ENCODE peak calls at places on chromosomes 12 and 14, in nine cellular contexts. Q is lung; C is tibial nerve; Z is CD8-positive, alpha-beta T cell; A is cardiac muscle cell; E is ovary; V is heart left ventricle; T is astrocyte; F is astrocyte of the spinal cord. D is an unnamed sample.

GRCh38 chr14:25622752-25623151 is 572.8 kb upstream of the STXBP6 start:
- DNase-seq in Q (no peak), C (no peak), Z (no peak), A (no peak), E (no peak), V (no peak), T (no peak), F (no peak), D (no peak)

GRCh38 chr14:64293976-64294671 is at the start of gene ESR2:
- DNase-seq in Q (no peak), C (no peak), Z (peak; percentile 0), A (peak; percentile 59), E (peak; percentile 73), V (peak; percentile 30), T (peak; percentile 35), F (peak; percentile 51), D (no peak)

GRCh38 chr14:35632276-35633071 is 98.5 kb downstream of the INSM2 start:
- DNase-seq in Q (no peak), C (no peak), Z (no peak), A (peak; percentile 21), E (no peak), V (no peak), T (peak; percentile 7), F (no peak), D (no peak)

GRCh38 chr12:3278681-3279414 is 201.7 kb downstream of the TSPAN9 start:
- DNase-seq in Q (no peak), C (no peak), Z (no peak), A (no peak), E (no peak), V (no peak), T (no peak), F (no peak), D (no peak)

GRCh38 chr14:75315143-75315542 is 36.5 kb downstream of the FOS start:
- DNase-seq in Q (no peak), C (no peak), Z (no peak), A (peak; percentile 90), E (no peak), V (no peak), T (peak; percentile 67), F (peak; percentile 84), D (no peak)

GRCh38 chr12:51678086-51678724 is 87.2 kb downstream of the SCN8A start:
- DNase-seq in Q (no peak), C (no peak), Z (no peak), A (peak; percentile 72), E (no peak), V (no peak), T (peak; percentile 26), F (peak; percentile 54), D (no peak)

GRCh38 chr12:70828391-70828790 is 92.1 kb downstream of the PTPRR start:
- DNase-seq in Q (no peak), C (no peak), Z (no peak), A (no peak), E (no peak), V (no peak), T (peak; percentile 54), F (peak; percentile 66), D (no peak)

GRCh38 chr14:38944691-38945090 is 158.3 kb downstream of the SEC23A start:
- DNase-seq in Q (no peak), C (no peak), Z (no peak), A (peak; percentile 43), E (no peak), V (no peak), T (no peak), F (no peak), D (no peak)

GRCh38 chr12:19893514-19893913 is 454.2 kb downstream of the AEBP2 start:
- DNase-seq in Q (no peak), C (no peak), Z (no peak), A (peak; percentile 79), E (no peak), V (no peak), T (peak; percentile 48), F (peak; percentile 52), D (no peak)

GRCh38 chr14:95695913-95696312 is 9.7 kb downstream of the TCL1B start:
- DNase-seq in Q (no peak), C (no peak), Z (no peak), A (no peak), E (no peak), V (no peak), T (no peak), F (no peak), D (no peak)

GRCh38 chr14:95697764-95698163 is 11.5 kb downstream of the TCL1B start:
- DNase-seq in Q (no peak), C (no peak), Z (no peak), A (no peak), E (no peak), V (no peak), T (no peak), F (no peak), D (no peak)

GRCh38 chr14:95698287-95698686 is 12.1 kb downstream of the TCL1B start:
- DNase-seq in Q (no peak), C (no peak), Z (no peak), A (no peak), E (no peak), V (no peak), T (no peak), F (no peak), D (no peak)

GRCh38 chr14:95695051-95695450 is 8.8 kb downstream of the TCL1B start:
- DNase-seq in Q (no peak), C (no peak), Z (no peak), A (no peak), E (no peak), V (no peak), T (no peak), F (no peak), D (no peak)

GRCh38 chr14:95696741-95697140 is 10.5 kb downstream of the TCL1B start:
- DNase-seq in Q (no peak), C (no peak), Z (no peak), A (no peak), E (no peak), V (no peak), T (no peak), F (peak; percentile 22), D (no peak)
- H3K4me3 ChIP-seq in Q (no peak overlapping the region), C (no peak overlapping the region), Z (no peak overlapping the region), A (no peak overlapping the region), E (no peak overlapping the region), V (no peak overlapping the region), T (no peak overlapping the region), F (no peak overlapping the region), D (no peak overlapping the region)

DNA sequence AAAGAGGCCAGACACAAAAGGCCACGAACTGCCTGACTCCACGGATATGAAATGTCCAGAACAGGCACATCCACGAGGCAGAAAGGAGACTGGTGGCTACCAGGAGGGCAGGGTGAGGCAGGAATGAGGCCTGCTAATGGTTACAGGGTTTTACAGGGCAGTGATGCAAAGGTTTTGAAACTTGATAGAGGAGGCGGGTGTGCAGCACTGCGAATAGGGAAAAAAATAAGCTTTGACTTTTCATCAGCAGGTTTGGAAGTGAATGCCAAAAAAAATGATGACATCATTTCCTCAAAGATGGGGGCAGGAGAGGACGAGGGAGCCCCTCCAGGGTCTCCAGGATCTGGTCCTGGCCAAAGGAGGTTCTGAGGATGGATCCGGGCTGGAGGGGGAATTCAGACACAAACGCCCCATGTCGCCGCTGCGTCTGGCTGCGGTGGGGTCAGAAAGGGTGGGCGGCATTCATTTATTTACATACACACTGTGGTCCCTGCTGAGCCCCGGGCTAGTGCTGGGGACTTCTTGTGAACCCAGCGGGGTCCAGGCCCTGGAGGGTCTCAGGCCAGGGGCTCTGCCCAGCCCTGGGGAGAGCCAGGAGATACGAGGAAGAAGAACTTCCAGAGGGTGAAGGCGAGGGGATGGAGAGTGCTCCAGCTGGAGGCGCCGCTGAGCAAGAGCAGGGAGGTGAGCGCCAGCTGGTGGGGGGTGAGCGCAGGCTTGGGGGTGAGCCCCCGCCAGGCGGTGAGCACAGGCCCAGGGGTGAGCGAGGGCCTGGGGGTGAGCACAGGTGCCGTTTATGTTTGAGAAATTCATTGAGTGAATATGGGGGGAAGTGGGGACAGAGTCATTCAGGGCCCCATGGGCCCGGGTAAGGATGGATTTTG is 68.3 kb downstream of the NCOR2 start:
- DNase-seq in Q (no peak), C (no peak), Z (no peak), A (peak; percentile 68), E (no peak), V (no peak), T (peak; percentile 74), F (peak; percentile 81), D (no peak)
- TF ChIP-seq CTCF in Q (no peak), C (no peak), Z (no peak), A (peak; percentile 30), E (no peak), V (no peak), T (no peak), F (peak; percentile 37), D (no peak)

GRCh38 chr12:24915501-24915900 is 33.4 kb downstream of the BCAT1 start:
- DNase-seq in Q (no peak), C (no peak), Z (no peak), A (no peak), E (no peak), V (no peak), T (no peak), F (no peak), D (no peak)

GRCh38 chr12:24921251-24922038 is 27.5 kb downstream of the BCAT1 start:
- DNase-seq in Q (no peak), C (no peak), Z (no peak), A (peak; percentile 74), E (no peak), V (no peak), T (peak; percentile 55), F (peak; percentile 19), D (no peak)

GRCh38 chr12:24919346-24920001 is 29.4 kb downstream of the BCAT1 start:
- DNase-seq in Q (no peak), C (no peak), Z (no peak), A (no peak), E (no peak), V (no peak), T (no peak), F (no peak), D (no peak)

GRCh38 chr12:24920141-24920540 is 28.8 kb downstream of the BCAT1 start:
- DNase-seq in Q (no peak), C (no peak), Z (no peak), A (no peak), E (no peak), V (no peak), T (no peak), F (no peak), D (no peak)

GRCh38 chr12:24918596-24918995 is 30.3 kb downstream of the BCAT1 start:
- DNase-seq in Q (no peak), C (no peak), Z (no peak), A (no peak), E (no peak), V (no peak), T (no peak), F (no peak), D (no peak)
- H3K4me3 ChIP-seq in Q (no peak overlapping the region), C (no peak overlapping the region), Z (no peak overlapping the region), A (no peak overlapping the region), E (no peak overlapping the region), V (no peak overlapping the region), T (no peak overlapping the region), F (no peak overlapping the region), D (no peak overlapping the region)

DNA sequence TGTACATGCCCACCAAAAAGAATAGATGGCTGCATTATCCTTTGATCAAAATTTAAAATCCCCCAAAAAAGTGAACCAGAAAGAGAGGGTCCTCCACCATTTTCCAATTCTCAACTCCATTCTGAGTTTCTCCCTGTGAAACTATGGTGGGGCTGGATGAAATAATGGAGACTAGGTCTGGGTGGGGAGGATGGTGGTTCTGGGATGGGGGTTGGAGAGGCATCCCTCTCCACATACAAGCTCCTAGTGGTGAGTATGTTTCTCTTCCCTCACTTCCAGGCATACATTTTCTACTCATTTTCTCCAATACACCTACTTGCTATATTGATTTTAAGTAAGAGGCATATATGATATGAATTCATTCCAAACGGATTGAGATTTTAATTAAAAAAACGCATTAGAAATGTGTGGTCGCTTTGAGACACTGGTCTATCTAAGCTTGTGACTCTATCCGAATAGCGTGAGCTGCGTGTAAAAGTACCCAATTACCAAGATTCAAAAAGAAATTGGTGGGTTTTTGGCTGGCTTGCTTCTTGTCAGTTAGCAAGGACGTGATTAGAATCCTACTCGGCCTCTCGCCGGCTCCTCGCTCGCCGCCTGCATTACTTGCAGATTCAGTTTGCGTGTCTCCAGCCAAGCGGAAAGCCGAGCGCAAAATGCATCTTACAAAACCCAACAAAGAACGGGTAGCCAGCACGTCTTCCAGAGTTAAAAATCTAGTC is 3.5 kb downstream of the ASCL1 start:
- DNase-seq in Q (no peak), C (no peak), Z (no peak), A (no peak), E (no peak), V (no peak), T (no peak), F (no peak), D (no peak)
- TF ChIP-seq CTCF in Q (no peak), C (no peak), Z (no peak), A (no peak), E (no peak), V (no peak), T (no peak), F (no peak), D (no peak)